ENCODE peak calls at places on chromosome 3, in eight cellular contexts. K is naive thymus-derived CD4-positive, alpha-beta T cell; Q is GM12892; Z is anterior cingulate cortex; M is HS-5; D is activated CD8-positive, alpha-beta memory T cell treated with anti-CD3 and anti-CD28 coated beads for 4 hours; U is progenitor cell of endocrine pancreas; S is sciatic nerve. G is an unnamed sample.

GRCh38 chr3:10380906-10381795 is 60.2 kb upstream of the SEC13 start:
- DNase-seq in S (no peak), Q (no peak), K (no peak), D (no peak), Z (no peak), M (no peak), U (no peak), G (no peak)

GRCh38 chr3:11195201-11195600 is 40.9 kb downstream of the HRH1 start:
- DNase-seq in Z (no peak), D (no peak), Q (no peak), S (no peak), U (no peak), K (no peak), M (no peak), G (no peak)

GRCh38 chr3:170941551-170941950 is 33.1 kb upstream of the EIF5A2 start:
- DNase-seq in M (no peak), K (no peak), U (no peak), D (no peak), Z (no peak), S (no peak), Q (no peak), G (no peak)

GRCh38 chr3:129428382-129429079 is at the start of gene EFCAB12:
- DNase-seq in D (peak; percentile 71), M (peak; percentile 56), U (peak; percentile 87), Z (peak; percentile 88), S (peak; percentile 99), Q (peak; percentile 74), K (peak; percentile 86), G (peak; percentile 73)

GRCh38 chr3:119508172-119508845 is 10.0 kb downstream of the TIMMDC1 start:
- DNase-seq in S (no peak), K (no peak), M (no peak), D (no peak), Q (no peak), Z (no peak), U (no peak), G (no peak)

GRCh38 chr3:152961323-152961722 is 126.4 kb downstream of the P2RY1 start:
- DNase-seq in Z (no peak), Q (no peak), D (no peak), S (no peak), M (no peak), U (no peak), K (no peak), G (no peak)

GRCh38 chr3:37255990-37256308 is 81.6 kb upstream of the LRRFIP2 start:
- DNase-seq in Z (no peak), S (no peak), U (no peak), K (no peak), M (no peak), Q (no peak), D (no peak), G (no peak)

GRCh38 chr3:190601597-190601996 is 87.7 kb downstream of the IL1RAP start:
- DNase-seq in K (no peak), Z (no peak), M (no peak), S (no peak), D (no peak), U (no peak), Q (no peak), G (no peak)

GRCh38 chr3:184811663-184811998 is 335 bp upstream of the VPS8 start:
- DNase-seq in K (no peak), S (no peak), Q (no peak), Z (no peak), U (no peak), D (no peak), M (no peak), G (no peak)

GRCh38 chr3:53166781-53167291 is 5.8 kb downstream of the PRKCD start:
- DNase-seq in Z (no peak), S (peak; percentile 78), U (no peak), D (no peak), M (peak; percentile 22), K (no peak), Q (no peak), G (peak; percentile 66)

GRCh38 chr3:52422669-52423068 is 22.2 kb downstream of the SEMA3G start:
- DNase-seq in Q (no peak), M (no peak), Z (no peak), U (no peak), S (peak; percentile 14), K (no peak), D (no peak), G (no peak)

GRCh38 chr3:107643038-107643883 is 120.5 kb downstream of the BBX start:
- DNase-seq in Q (no peak), Z (no peak), S (no peak), U (no peak), K (peak; percentile 7), M (no peak), D (no peak), G (no peak)

GRCh38 chr3:123412811-123413588 is 35.9 kb downstream of the ADCY5 start:
- DNase-seq in U (no peak), Q (no peak), M (no peak), S (no peak), D (no peak), Z (no peak), K (no peak), G (no peak)

GRCh38 chr3:112761062-112761638 is 85.5 kb downstream of the CD200R1L start:
- DNase-seq in Z (no peak), U (no peak), Q (no peak), M (no peak), D (no peak), S (no peak), K (no peak), G (no peak)

GRCh38 chr3:89227218-89227617 is 119.8 kb downstream of the EPHA3 start:
- DNase-seq in S (no peak), U (no peak), Z (no peak), D (no peak), Q (no peak), K (no peak), M (no peak), G (no peak)

GRCh38 chr3:56985460-56986327 is 74.8 kb upstream of the SPATA12 start:
- DNase-seq in Q (no peak), U (no peak), Z (no peak), D (no peak), S (no peak), M (no peak), K (no peak), G (no peak)

GRCh38 chr3:16147226-16147625 is 27.3 kb upstream of the GALNT15 start:
- DNase-seq in K (no peak), Q (peak; percentile 17), M (no peak), U (no peak), S (no peak), Z (no peak), D (no peak), G (no peak)

GRCh38 chr3:88150371-88150770 is 612 bp downstream of the C3orf38 start:
- DNase-seq in K (no peak), U (no peak), S (no peak), Q (no peak), D (peak; percentile 7), Z (no peak), M (no peak), G (no peak)

GRCh38 chr3:535566-536416 is 339.2 kb downstream of the CHL1 start:
- DNase-seq in Z (no peak), K (no peak), M (no peak), S (peak; percentile 63), D (no peak), Q (no peak), U (peak; percentile 30), G (no peak)

GRCh38 chr3:82355228-82355627 is 593.8 kb upstream of the GBE1 start:
- DNase-seq in Z (no peak), U (no peak), M (no peak), K (no peak), S (no peak), D (no peak), Q (no peak), G (no peak)

GRCh38 chr3:153219147-153219546 is 57.1 kb downstream of the RAP2B start:
- DNase-seq in M (no peak), K (no peak), U (no peak), Q (no peak), D (no peak), S (no peak), Z (no peak), G (no peak)

GRCh38 chr3:134392336-134392983 is 18.2 kb upstream of the AMOTL2 start:
- DNase-seq in M (no peak), D (no peak), S (no peak), Z (no peak), K (no peak), Q (no peak), U (no peak), G (no peak)

GRCh38 chr3:39067286-39067685 is 15.5 kb downstream of the WDR48 start:
- DNase-seq in Q (no peak), M (no peak), U (no peak), S (no peak), Z (no peak), D (no peak), K (no peak), G (no peak)

GRCh38 chr3:181329024-181329423 is 339.5 kb upstream of the DNAJC19 start:
- DNase-seq in K (no peak), U (no peak), Q (no peak), D (no peak), Z (no peak), M (no peak), S (no peak), G (no peak)

GRCh38 chr3:109071349-109072142 is 46.4 kb downstream of the MORC1 start:
- DNase-seq in K (no peak), D (no peak), U (no peak), Z (no peak), Q (no peak), M (no peak), S (no peak), G (no peak)

GRCh38 chr3:141056716-141057115 is 5.6 kb downstream of the SPSB4 start:
- DNase-seq in S (no peak), U (no peak), Z (no peak), M (no peak), D (no peak), Q (no peak), K (no peak), G (no peak)

GRCh38 chr3:152213086-152213674 is 55.5 kb upstream of the MBNL1 start:
- DNase-seq in S (no peak), Z (no peak), M (no peak), Q (no peak), U (no peak), K (no peak), D (no peak), G (no peak)

GRCh38 chr3:50339485-50340196 is 995 bp downstream of the RASSF1 start:
- DNase-seq in Q (no peak), M (no peak), K (no peak), U (no peak), Z (no peak), S (no peak), D (no peak), G (no peak)

G was measured in 8988T.